ENCODE peak calls at places on chromosome 3, in ten cellular contexts. J, I, Z, D, W, O, C, Y, S and N are unnamed samples. For H3K27me3, the result is how much of the 10 kb centered on the place peaks cover.

GRCh38 chr3:120198305-120198878 is 86.6 kb downstream of the GPR156 start:
- DNase-seq in S (peak), W (peak), Y (peak), J (no peak), I (peak), D (no peak), O (no peak), Z (no peak), C (no peak), N (no peak)

GRCh38 chr3:149599236-149599635 is 58.6 kb downstream of the WWTR1 start:
- DNase-seq in W (no peak), Y (no peak), J (no peak), Z (no peak), O (no peak), S (no peak), I (no peak), D (peak), C (peak), N (no peak)

GRCh38 chr3:72078661-72079368 is 293.9 kb upstream of the PROK2 start:
- DNase-seq in O (no peak), D (no peak), C (no peak), W (no peak), J (no peak), Z (no peak), I (no peak), S (no peak), Y (no peak), N (no peak)

GRCh38 chr3:108546249-108546648 is 35.9 kb upstream of the MYH15 start:
- DNase-seq in Z (no peak), I (no peak), W (no peak), C (no peak), J (no peak), D (no peak), Y (no peak), O (no peak), S (no peak), N (no peak)

GRCh38 chr3:31412832-31413231 is 119.9 kb upstream of the STT3B start:
- DNase-seq in Z (no peak), D (no peak), W (peak), S (peak), C (no peak), Y (peak), I (no peak), O (no peak), J (no peak), N (no peak)

GRCh38 chr3:53196575-53197407 is 35.8 kb downstream of the PRKCD start:
- DNase-seq in C (no peak), I (peak), J (peak), O (no peak), Y (peak), W (no peak), D (no peak), S (peak), Z (peak), N (peak)

GRCh38 chr3:53045784-53046170 is at the start of gene SFMBT1:
- DNase-seq in I (peak), O (peak), C (peak), D (peak), W (peak), S (peak), Y (peak), Z (peak), J (peak), N (peak)

GRCh38 chr3:122085666-122086065 is 30.5 kb downstream of the CD86 start:
- DNase-seq in C (no peak), S (peak), Y (peak), Z (no peak), W (no peak), O (no peak), D (no peak), I (no peak), J (no peak), N (no peak)

GRCh38 chr3:67291287-67292252 is 293.5 kb downstream of the KBTBD8 start:
- DNase-seq in D (no peak), I (no peak), W (no peak), Z (no peak), C (no peak), J (no peak), S (no peak), Y (no peak), O (no peak), N (no peak)

GRCh38 chr3:148309390-148310035 is 388.2 kb upstream of the AGTR1 start:
- DNase-seq in J (peak), Y (peak), S (no peak), O (no peak), C (peak), Z (peak), I (no peak), W (peak), D (peak), N (peak)

GRCh38 chr3:197603317-197603933 is 47.7 kb upstream of the BDH1 start:
- DNase-seq in Z (no peak), C (no peak), I (no peak), J (no peak), Y (no peak), D (no peak), O (no peak), W (no peak), S (no peak), N (no peak)

GRCh38 chr3:111368061-111368460 is 173.9 kb upstream of the CD96 start:
- DNase-seq in C (no peak), W (no peak), Y (peak), S (no peak), Z (no peak), O (no peak), I (no peak), D (no peak), J (no peak), N (no peak)

GRCh38 chr3:183185696-183186095 is 23.2 kb upstream of the LAMP3 start:
- DNase-seq in J (no peak), W (peak), O (no peak), Y (peak), C (no peak), S (peak), I (no peak), D (no peak), Z (no peak), N (no peak)

GRCh38 chr3:179898024-179898423 is 138.7 kb downstream of the PEX5L start:
- DNase-seq in D (no peak), Z (no peak), I (peak), W (peak), Y (peak), S (no peak), O (no peak), J (peak), C (no peak), N (peak)

GRCh38 chr3:184789314-184789998 is 22.5 kb upstream of the VPS8 start:
- DNase-seq in J (no peak), Z (no peak), O (no peak), D (no peak), I (no peak), W (no peak), C (no peak), Y (no peak), S (peak), N (no peak)

GRCh38 chr3:149153402-149153801 is 24.0 kb downstream of the HPS3 start:
- DNase-seq in W (peak), I (no peak), S (no peak), C (no peak), D (no peak), Y (no peak), Z (no peak), O (no peak), J (no peak), N (no peak)

GRCh38 chr3:157544501-157545139 is 41.4 kb upstream of the VEPH1 start:
- DNase-seq in O (no peak), I (no peak), W (no peak), J (no peak), Z (no peak), Y (peak), C (no peak), S (peak), D (peak), N (no peak)

GRCh38 chr3:127735767-127736693 is 63.3 kb downstream of the ABTB1 start:
- DNase-seq in S (peak), J (no peak), W (peak), O (no peak), Y (peak), D (peak), C (no peak), Z (peak), I (no peak), N (no peak)

GRCh38 chr3:30458376-30458775 is 148.0 kb upstream of the TGFBR2 start:
- DNase-seq in O (no peak), D (no peak), I (no peak), W (no peak), S (no peak), Y (no peak), J (no peak), Z (no peak), C (no peak), N (no peak)

GRCh38 chr3:30435950-30436349 is 170.5 kb upstream of the TGFBR2 start:
- DNase-seq in I (peak), J (no peak), O (no peak), Z (no peak), W (no peak), Y (peak), S (no peak), D (no peak), C (no peak), N (no peak)

GRCh38 chr3:45938043-45938435 is 5.2 kb upstream of the CXCR6 start:
- DNase-seq in S (no peak), O (no peak), W (no peak), Y (no peak), C (no peak), I (no peak), J (no peak), Z (no peak), D (no peak), N (no peak)

GRCh38 chr3:159620873-159621272 is 367.8 kb upstream of the IL12A start:
- DNase-seq in O (no peak), J (no peak), Z (no peak), C (no peak), D (no peak), I (no peak), W (peak), Y (peak), S (no peak), N (no peak)

GRCh38 chr3:12507871-12508281 is 23.6 kb downstream of the TSEN2 start:
- DNase-seq in S (peak), O (no peak), W (peak), D (no peak), C (peak), Z (no peak), Y (peak), J (no peak), I (no peak), N (no peak)

GRCh38 chr3:184592411-184593200 is 31.0 kb downstream of the EPHB3 start:
- DNase-seq in W (no peak), J (peak), S (peak), Z (no peak), D (no peak), C (peak), O (no peak), Y (no peak), I (no peak), N (peak)

GRCh38 chr3:109050591-109051167 is 67.3 kb downstream of the MORC1 start:
- DNase-seq in I (peak), J (peak), Y (peak), O (peak), C (no peak), D (no peak), Z (peak), S (peak), W (peak), N (peak)

GRCh38 chr3:184241447-184242296 is 7.1 kb downstream of the ALG3 start:
- DNase-seq in C (peak), I (no peak), O (no peak), W (no peak), Y (peak), J (no peak), D (no peak), S (peak), Z (peak), N (peak)

GRCh38 chr3:171654809-171655208 is 155.5 kb downstream of the PLD1 start:
- DNase-seq in I (no peak), C (peak), O (no peak), J (no peak), Y (peak), W (peak), S (peak), Z (peak), D (peak), N (no peak)

GRCh38 chr3:101074518-101074917 is 81.3 kb upstream of the ABI3BP start:
- DNase-seq in W (no peak), S (no peak), Y (no peak), C (no peak), O (no peak), I (no peak), J (no peak), D (no peak), Z (no peak), N (no peak)

GRCh38 chr3:119401069-119401468 is 62.3 kb downstream of the TMEM39A start:
- DNase-seq in D (no peak), I (no peak), W (no peak), S (no peak), Z (no peak), C (no peak), Y (no peak), O (no peak), J (no peak), N (no peak)

GRCh38 chr3:111246967-111247760 is 175.5 kb downstream of the NECTIN3 start:
- DNase-seq in D (no peak), I (no peak), C (no peak), Z (no peak), J (no peak), S (peak), Y (peak), O (no peak), W (peak), N (no peak)

GRCh38 chr3:3015472-3016089 is 94.6 kb downstream of the IL5RA start:
- DNase-seq in J (peak), W (peak), Z (no peak), D (no peak), Y (peak), C (no peak), I (no peak), S (no peak), O (no peak), N (no peak)

GRCh38 chr3:65048151-65048550 is 360.4 kb upstream of the ADAMTS9 start:
- DNase-seq in O (no peak), W (peak), I (no peak), C (no peak), Z (no peak), D (no peak), Y (no peak), S (peak), J (no peak), N (no peak)

GRCh38 chr3:83843716-83844115 is 1115.1 kb upstream of the CADM2 start:
- DNase-seq in J (peak), I (no peak), Z (no peak), C (no peak), S (no peak), W (no peak), O (no peak), D (no peak), Y (no peak), N (no peak)

GRCh38 chr3:63141-63845 is 133.3 kb upstream of the CHL1 start:
- DNase-seq in C (no peak), S (no peak), O (no peak), W (no peak), Y (no peak), D (no peak), J (no peak), I (no peak), Z (no peak), N (no peak)

DNA sequence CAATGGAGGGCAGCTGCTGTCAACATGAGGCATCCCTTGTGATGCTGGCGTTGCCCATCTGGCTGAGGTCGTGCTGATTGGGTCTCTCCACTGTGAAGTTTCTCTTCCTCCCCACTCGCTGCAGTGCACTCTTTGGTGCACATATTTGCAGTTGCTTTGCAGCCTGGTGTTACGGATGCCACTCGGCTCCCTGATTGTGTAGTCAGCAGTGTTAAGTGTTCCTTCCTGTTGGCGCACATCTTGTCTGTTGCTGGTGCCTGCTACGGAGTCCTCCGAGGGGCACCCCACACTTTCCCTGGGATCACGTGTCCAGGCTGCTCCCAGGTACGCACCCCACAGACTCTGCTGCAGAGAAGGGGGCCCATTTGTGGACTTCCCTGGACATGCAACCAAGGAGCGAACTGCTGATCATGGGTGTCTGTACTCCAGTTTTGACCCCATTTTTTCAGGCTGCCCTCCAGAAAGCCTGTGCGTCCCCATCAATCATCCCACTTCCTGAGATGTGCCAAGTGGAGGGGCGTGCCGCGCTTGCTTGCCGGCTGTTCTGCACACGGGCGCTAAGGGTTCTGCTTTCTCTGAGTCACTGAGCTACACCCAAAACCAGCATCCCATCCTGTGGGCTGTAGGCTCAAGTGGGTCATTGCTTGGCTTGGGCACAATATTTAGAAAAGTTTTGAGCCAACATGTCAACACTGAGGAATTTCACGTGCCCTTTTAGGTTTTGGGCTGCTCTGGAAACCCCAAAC is 98.6 kb downstream of the FBLN2 start:
- DNase-seq in I (no peak), Y (peak), D (no peak), O (peak), C (no peak), W (peak), S (peak), Z (no peak), J (no peak), N (no peak)
- H3K4me3 ChIP-seq in I (no peak), Y (peak), D (no peak), O (no peak), C (no peak), W (no peak), S (no peak), Z (no peak), J (no peak), N (no peak)

GRCh38 chr3:27729325-27729724 is 7.2 kb upstream of the EOMES start:
- DNase-seq in Z (no peak), J (peak), D (no peak), W (no peak), I (no peak), O (no peak), S (no peak), Y (no peak), C (no peak), N (peak)
- H3K27me3 ChIP-seq in Z (half or more), J (half or more), D (under half), W (under half), I (half or more), O (half or more), S (half or more), Y (half or more), C (under half), N (half or more)

DNA sequence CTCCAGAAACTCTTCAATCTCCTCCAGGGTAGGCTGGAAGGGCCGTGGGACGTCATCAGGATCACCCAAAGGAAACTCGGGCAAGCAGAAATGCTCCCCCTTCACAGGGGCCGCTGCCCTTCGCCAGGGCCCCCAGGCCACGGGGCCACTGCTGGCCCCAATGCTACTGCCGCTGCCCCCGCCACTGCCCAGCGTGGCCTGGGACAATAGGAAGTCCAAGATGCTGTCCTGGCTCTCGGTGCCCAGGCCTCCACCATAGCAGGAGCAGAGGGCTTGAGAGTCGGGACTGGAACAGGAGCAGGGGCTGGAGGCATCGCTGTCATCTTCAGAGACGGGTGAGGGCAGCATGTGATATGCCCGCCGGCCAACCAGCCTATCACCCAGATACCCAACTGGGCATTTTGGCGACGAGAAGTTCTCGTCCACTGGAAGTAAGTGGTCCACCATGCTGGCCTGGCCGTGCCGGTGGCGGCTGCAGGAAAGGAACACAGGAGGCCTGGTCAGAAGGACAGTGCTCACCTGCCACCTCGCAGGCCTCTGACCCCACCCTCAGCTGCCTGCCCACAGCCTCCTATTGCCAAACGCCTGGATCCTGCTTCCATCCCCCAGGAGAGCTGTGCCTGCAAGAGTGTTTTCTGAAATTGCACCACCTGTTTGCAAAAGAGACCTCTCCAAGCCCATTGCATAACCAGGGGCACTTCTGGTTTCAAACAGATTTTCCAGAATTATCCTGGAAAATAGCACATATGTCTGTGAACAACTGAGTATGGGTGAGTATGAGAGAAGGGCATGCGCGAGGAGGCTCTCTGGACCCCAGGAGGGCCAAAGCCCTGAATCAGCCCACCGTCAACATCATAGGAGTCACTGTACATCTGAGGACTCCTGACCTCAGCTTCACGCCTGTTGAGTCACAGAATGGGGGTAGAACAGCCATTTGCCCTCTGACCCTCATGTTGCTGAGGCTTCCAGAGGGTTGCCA is 4.4 kb downstream of the KLF15 start:
- DNase-seq in D (peak), Y (peak), S (peak), I (no peak), Z (peak), C (peak), O (no peak), W (no peak), J (no peak), N (no peak)
- H3K4me3 ChIP-seq in D (no peak), Y (no peak), S (no peak), I (no peak), Z (no peak), C (no peak), O (no peak), W (no peak), J (no peak), N (no peak)

DNA sequence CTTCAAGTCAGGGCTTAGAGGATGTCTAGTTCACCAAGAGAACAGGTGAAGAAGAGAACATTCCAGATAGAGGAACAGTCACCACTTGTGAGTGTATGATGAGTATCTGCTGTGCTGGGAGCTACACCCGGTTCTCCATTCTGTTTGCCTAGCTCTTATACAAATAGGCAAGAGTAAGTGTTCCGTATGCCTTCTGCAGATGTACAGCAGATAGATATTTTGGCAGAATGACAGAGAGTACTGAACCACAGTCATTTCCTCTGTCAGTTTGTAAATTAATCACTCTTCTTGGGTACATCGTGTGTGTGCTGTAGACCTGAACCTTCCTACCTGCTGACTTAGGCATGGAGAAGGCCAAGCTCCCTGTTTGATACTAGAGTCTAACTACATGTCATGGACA is 108.3 kb upstream of the CTDSPL start:
- DNase-seq in D (no peak), Y (no peak), C (no peak), J (no peak), I (no peak), Z (no peak), W (peak), O (no peak), S (no peak), N (no peak)
- H3K27me3 ChIP-seq in D (under half), Y (under half), C (under half), J (under half), I (under half), Z (under half), W (under half), O (under half), S (under half), N (under half)

DNA sequence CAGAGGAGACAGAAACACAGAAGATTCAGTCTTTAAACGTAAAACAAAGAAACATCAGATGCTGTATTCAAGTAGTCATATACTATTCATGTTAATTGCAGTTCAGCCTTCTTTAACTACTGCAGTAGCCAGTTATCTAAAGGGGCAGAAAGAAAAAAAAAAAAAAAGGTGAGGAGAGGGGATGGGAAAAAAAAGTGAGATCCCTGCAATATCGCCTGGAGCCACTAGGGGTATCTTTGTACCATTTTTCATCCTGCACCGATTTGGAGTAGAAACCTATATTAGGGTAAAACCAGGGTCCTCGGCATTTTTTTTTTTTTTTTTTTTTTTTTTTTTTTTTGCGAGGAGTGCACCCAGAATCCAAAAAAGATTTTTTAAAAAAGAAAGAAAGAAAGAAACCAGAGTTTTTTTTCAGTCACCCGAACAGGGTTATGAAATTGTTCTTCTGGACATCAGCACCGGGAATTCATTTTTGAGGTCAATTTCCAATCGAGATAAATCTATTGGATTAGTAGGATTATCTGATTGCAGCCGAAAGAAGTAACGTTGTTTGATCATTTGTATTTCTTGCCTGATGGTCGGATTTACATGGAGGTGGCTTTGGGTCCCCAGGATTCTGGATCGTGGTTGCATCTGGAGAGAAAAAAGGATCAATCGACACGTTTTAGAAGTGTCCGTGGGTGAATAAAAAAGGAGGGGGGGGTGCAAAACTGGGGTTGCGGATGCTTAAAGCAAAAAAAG is 186.7 kb downstream of the NLGN1 start:
- DNase-seq in O (no peak), Z (no peak), S (peak), C (peak), J (peak), I (no peak), Y (peak), W (no peak), D (no peak), N (peak)
- H3K4me3 ChIP-seq in O (no peak), Z (peak), S (peak), C (peak), J (peak), I (no peak), Y (peak), W (no peak), D (peak), N (peak)